ENCODE peak calls at places on chromosomes 3 and 15, in four cellular contexts. N, G, J and K are unnamed samples.

GRCh38 chr3:58324675-58325390 is 7.9 kb upstream of the PXK start:
- DNase-seq in N (no peak), G (no peak), J (no peak), K (no peak)

GRCh38 chr15:48936666-48937065 is 27.1 kb downstream of the SHC4 start:
- DNase-seq in N (no peak), G (no peak), J (no peak), K (no peak)

GRCh38 chr3:11603628-11604027 is 40.1 kb downstream of the VGLL4 start:
- DNase-seq in N (peak; percentile 33), G (no peak), J (no peak), K (no peak)

GRCh38 chr3:3821780-3822179 is 22.5 kb downstream of the LRRN1 start:
- DNase-seq in N (no peak), G (no peak), J (no peak), K (no peak)

GRCh38 chr15:74222705-74223104 is 13.4 kb upstream of the CCDC33 start:
- DNase-seq in N (no peak), G (no peak), J (no peak), K (no peak)

GRCh38 chr3:42314411-42314810 is 48.4 kb upstream of the CCK start:
- DNase-seq in N (no peak), G (no peak), J (no peak), K (no peak)

GRCh38 chr3:43346990-43347749 is 60.8 kb downstream of the SNRK start:
- DNase-seq in N (no peak), G (peak; percentile 13), J (no peak), K (no peak)

GRCh38 chr3:130789678-130790340 is 43.2 kb upstream of the PIK3R4 start:
- DNase-seq in N (no peak), G (no peak), J (no peak), K (no peak)

GRCh38 chr3:179404307-179404706 is 47.0 kb downstream of the GNB4 start:
- DNase-seq in N (no peak), G (no peak), J (no peak), K (no peak)

GRCh38 chr3:197280156-197280555 is 18.3 kb downstream of the DLG1 start:
- DNase-seq in N (no peak), G (no peak), J (no peak), K (no peak)

GRCh38 chr3:105394177-105394576 is 27.5 kb downstream of the ALCAM start:
- DNase-seq in N (no peak), G (no peak), J (no peak), K (no peak)

GRCh38 chr3:195059471-195060216 is 211.3 kb downstream of the XXYLT1 start:
- DNase-seq in N (no peak), G (no peak), J (no peak), K (peak; percentile 11)

GRCh38 chr3:176513604-176514003 is 683.7 kb downstream of the TBL1XR1 start:
- DNase-seq in N (no peak), G (no peak), J (no peak), K (no peak)

GRCh38 chr3:49786357-49787181 is at the start of gene IP6K1:
- DNase-seq in N (peak; percentile 100), G (peak; percentile 99), J (peak; percentile 100), K (peak; percentile 100)

GRCh38 chr3:4290272-4290893 is 12.8 kb upstream of the SETMAR start:
- DNase-seq in N (peak; percentile 18), G (peak; percentile 5), J (no peak), K (peak; percentile 61)

GRCh38 chr15:80028937-80029336 is 30.5 kb upstream of the ZFAND6 start:
- DNase-seq in N (no peak), G (no peak), J (no peak), K (no peak)

GRCh38 chr3:20700702-20701101 is 514.7 kb upstream of the SGO1 start:
- DNase-seq in N (no peak), G (no peak), J (no peak), K (peak; percentile 7)

GRCh38 chr15:67680645-67681044 is 138.1 kb downstream of the MAP2K5 start:
- DNase-seq in N (no peak), G (no peak), J (no peak), K (no peak)

GRCh38 chr15:97052526-97052925 is 722.0 kb downstream of the NR2F2 start:
- DNase-seq in N (no peak), G (no peak), J (no peak), K (no peak)

GRCh38 chr15:100241572-100242479 is 99.9 kb downstream of the ADAMTS17 start:
- DNase-seq in N (peak; percentile 24), G (no peak), J (no peak), K (peak; percentile 42)

GRCh38 chr15:90956551-90957104 is 1.9 kb downstream of the RCCD1 start:
- DNase-seq in N (peak; percentile 63), G (peak; percentile 51), J (peak; percentile 83), K (peak; percentile 69)

GRCh38 chr15:85690546-85691226 is 104.0 kb downstream of the KLHL25 start:
- DNase-seq in N (no peak), G (no peak), J (no peak), K (no peak)

GRCh38 chr3:81490541-81491288 is 270.7 kb downstream of the GBE1 start:
- DNase-seq in N (peak; percentile 76), G (peak; percentile 35), J (peak; percentile 80), K (peak; percentile 52)
- H3K27ac ChIP-seq in N (no peak overlapping the region), G (no peak overlapping the region), J (no peak overlapping the region), K (no peak overlapping the region)

DNA sequence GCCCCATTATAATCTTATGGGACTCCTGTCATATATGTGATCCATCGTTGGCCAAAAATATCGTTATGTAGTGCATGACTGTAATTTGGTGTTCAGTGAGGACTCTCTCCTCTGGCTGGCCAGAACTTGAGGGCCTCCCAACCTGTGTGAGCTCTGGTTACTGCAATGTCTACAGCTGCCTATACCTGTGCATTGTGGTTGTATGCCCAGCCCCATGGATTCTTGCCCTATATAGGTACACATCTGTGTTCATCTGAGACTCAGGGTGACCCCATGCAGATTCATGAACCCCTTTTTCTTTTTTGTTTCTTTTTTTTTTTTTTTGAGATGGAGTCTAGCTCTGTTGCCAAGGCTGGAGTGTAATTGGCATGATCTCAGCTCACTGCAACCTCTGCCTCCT is 32.6 kb upstream of the KLF13 start:
- DNase-seq in N (no peak), G (no peak), J (peak; percentile 8), K (peak; percentile 18)
- H3K27me3 ChIP-seq in N (no peaks in the 10 kb centered on the region), G (no peaks in the 10 kb centered on the region), J (no peaks in the 10 kb centered on the region), K (no peaks in the 10 kb centered on the region)

DNA sequence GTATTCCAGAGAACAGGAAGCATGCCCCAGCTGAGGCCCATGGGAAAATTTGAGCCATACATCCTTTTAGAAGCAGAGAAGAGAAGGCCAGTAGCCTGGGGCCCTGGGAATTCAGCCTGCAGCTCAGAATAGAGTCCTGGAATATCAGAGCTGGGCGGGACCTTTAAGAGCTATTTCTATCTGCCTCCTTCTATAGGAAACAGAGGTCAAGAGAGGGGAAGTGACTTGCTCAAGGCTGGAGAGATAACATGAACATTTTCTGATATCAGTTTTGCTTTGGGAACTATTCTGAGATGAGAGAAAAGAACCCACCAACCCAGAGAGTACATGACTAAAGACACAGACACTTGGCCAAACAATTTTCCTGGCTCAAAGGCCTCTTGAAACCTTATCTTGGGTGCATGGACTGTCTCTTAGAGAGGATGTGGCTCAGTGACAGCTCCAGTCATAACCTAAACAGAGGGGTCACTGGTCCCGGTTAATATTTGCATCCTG is 26.0 kb downstream of the MASP1 start:
- DNase-seq in N (no peak), G (no peak), J (no peak), K (no peak)
- H3K27ac ChIP-seq in N (no peak overlapping the region), G (no peak overlapping the region), J (no peak overlapping the region), K (no peak overlapping the region)

GRCh38 chr15:89362203-89363101 is 27.8 kb upstream of the POLG start:
- DNase-seq in N (no peak), G (no peak), J (no peak), K (peak; percentile 66)
- H3K27me3 ChIP-seq in N (peaks cover 98% of the 10 kb centered on the region), G (peaks cover 92% of the 10 kb centered on the region), J (peaks cover 64% of the 10 kb centered on the region), K (no peaks in the 10 kb centered on the region)

DNA sequence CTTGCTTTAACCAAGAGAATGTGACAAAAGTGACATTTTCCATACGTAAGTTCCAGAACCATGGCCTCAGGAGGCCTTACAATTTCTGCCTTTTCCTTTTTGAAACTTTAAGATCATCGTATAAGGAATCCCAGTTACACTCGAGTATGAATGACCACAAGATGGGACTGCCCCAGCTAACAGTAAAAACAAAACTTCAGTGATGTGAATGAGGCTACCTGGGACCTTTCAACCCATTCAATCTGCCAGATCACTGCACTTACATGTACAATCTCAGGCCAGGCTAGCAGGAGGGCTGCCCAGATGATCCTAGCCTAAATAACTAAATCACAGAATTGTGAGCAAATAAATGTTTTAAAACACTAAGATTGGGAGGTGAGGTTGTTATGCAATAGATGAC is 328.8 kb downstream of the CNTN6 start:
- DNase-seq in N (no peak), G (no peak), J (no peak), K (no peak)
- H3K27ac ChIP-seq in N (no peak overlapping the region), G (no peak overlapping the region), J (no peak overlapping the region), K (no peak overlapping the region)

DNA sequence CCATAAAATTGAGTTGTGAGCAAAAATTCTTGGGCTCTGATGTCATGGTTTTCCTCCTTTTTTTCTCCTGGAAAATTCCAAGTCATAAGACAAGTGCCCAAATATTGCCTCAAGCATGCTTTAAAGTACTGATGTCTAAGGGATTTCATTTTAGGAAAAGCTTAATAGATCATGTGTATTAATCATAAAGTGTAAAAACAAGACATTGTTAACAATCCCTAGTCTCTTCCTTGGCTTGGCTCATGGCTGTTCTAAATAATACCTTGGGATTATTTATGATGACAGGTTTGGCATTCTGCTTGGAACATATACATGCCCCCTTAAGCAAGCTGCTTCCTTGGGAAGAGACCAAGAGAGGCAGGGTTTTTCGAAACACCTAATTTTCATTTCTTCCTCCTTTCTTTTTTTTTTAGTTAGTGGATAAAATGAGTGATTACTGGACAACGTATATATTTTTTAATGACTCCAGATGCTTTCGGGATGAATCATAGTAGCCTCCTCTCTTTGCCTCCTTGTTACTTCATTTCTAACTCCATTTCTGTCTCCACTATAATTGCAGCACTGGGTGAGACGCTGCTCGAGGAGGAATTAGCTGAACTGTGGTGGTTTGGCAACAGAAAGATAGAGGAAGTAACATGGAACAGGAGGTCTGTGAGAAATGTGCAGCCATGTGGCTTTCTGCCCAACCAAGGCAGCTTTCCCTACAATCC is 104.9 kb downstream of the TPRG1 start:
- DNase-seq in N (no peak), G (no peak), J (no peak), K (no peak)
- H3K27me3 ChIP-seq in N (no peaks in the 10 kb centered on the region), G (no peaks in the 10 kb centered on the region), J (no peaks in the 10 kb centered on the region), K (peaks cover 5% of the 10 kb centered on the region)

GRCh38 chr3:159855599-159856495 is 132.8 kb upstream of the IL12A start:
- DNase-seq in N (no peak), G (no peak), J (no peak), K (no peak)

GRCh38 chr3:159854500-159855124 is 134.0 kb upstream of the IL12A start:
- DNase-seq in N (no peak), G (no peak), J (no peak), K (no peak)

GRCh38 chr3:159857840-159858239 is 130.8 kb upstream of the IL12A start:
- DNase-seq in N (no peak), G (no peak), J (no peak), K (no peak)

GRCh38 chr3:159858650-159859049 is 130.0 kb upstream of the IL12A start:
- DNase-seq in N (no peak), G (no peak), J (no peak), K (no peak)

GRCh38 chr3:159856496-159857098 is 132.0 kb upstream of the IL12A start:
- DNase-seq in N (no peak), G (no peak), J (no peak), K (no peak)
- H3K27ac ChIP-seq in N (peak overlapping the region; percentile 65), G (no peak overlapping the region), J (no peak overlapping the region), K (peak overlapping the region; percentile 89)